ENCODE peak calls at places on chromosomes 13 and 19, in five cellular contexts. E, K, A, G and W are unnamed samples.

GRCh38 chr19:16369664-16370576 is 45.3 kb downstream of the KLF2 start:
- DNase-seq in E (no peak), K (no peak), A (no peak), G (no peak), W (no peak)

GRCh38 chr19:17576758-17577532 is 21.5 kb downstream of the COLGALT1 start:
- DNase-seq in K (no peak), G (peak), A (no peak), E (no peak), W (peak)

GRCh38 chr13:101152184-101152583 is 264.1 kb downstream of the NALCN start:
- DNase-seq in E (no peak), K (no peak), A (no peak), G (no peak), W (no peak)

GRCh38 chr19:42596391-42597071 is 1.8 kb upstream of the CEACAM8 start:
- DNase-seq in E (no peak), K (peak), G (peak), A (no peak), W (peak)

GRCh38 chr13:97125810-97126738 is 96.1 kb upstream of the MBNL2 start:
- DNase-seq in E (no peak), A (no peak), K (peak), G (no peak), W (peak)

GRCh38 chr13:80928241-80928640 is 587.3 kb upstream of the SPRY2 start:
- DNase-seq in E (no peak), A (no peak), K (no peak), G (no peak), W (no peak)

GRCh38 chr19:49879243-49879960 is 1.9 kb downstream of the TBC1D17 start:
- DNase-seq in E (no peak), G (no peak), K (no peak), A (no peak), W (peak)

GRCh38 chr19:38142176-38143035 is 81.6 kb downstream of the DPF1 start:
- DNase-seq in K (peak), E (no peak), A (peak), G (peak), W (peak)

GRCh38 chr13:112956516-112957294 is 12.3 kb upstream of the MCF2L start:
- DNase-seq in A (no peak), E (peak), K (no peak), G (peak), W (no peak)

GRCh38 chr13:63699948-63700347 is 2284.3 kb upstream of the PCDH20 start:
- DNase-seq in E (peak), A (no peak), G (no peak), K (no peak), W (no peak)

GRCh38 chr19:40609561-40610395 is 8.6 kb downstream of the LTBP4 start:
- DNase-seq in A (peak), G (peak), K (no peak), E (peak), W (peak)

GRCh38 chr13:54241719-54242118 is 1213.1 kb downstream of the OLFM4 start:
- DNase-seq in A (no peak), G (no peak), E (no peak), K (no peak), W (peak)

GRCh38 chr13:52999093-52999696 is 29.4 kb upstream of the OLFM4 start:
- DNase-seq in A (no peak), E (no peak), K (no peak), G (no peak), W (no peak)

GRCh38 chr19:12913871-12914690 is 5.0 kb downstream of the SYCE2 start:
- DNase-seq in G (peak), E (no peak), K (peak), A (no peak), W (no peak)

GRCh38 chr19:4506449-4507149 is 11.7 kb downstream of the PLIN4 start:
- DNase-seq in A (no peak), G (no peak), K (peak), E (no peak), W (peak)

GRCh38 chr13:80131204-80131603 is 209.7 kb downstream of the SPRY2 start:
- DNase-seq in E (peak), G (peak), K (peak), A (peak), W (no peak)

GRCh38 chr13:57629821-57630235 is 1.7 kb upstream of the PCDH17 start:
- DNase-seq in K (peak), G (peak), E (peak), A (peak), W (peak)

GRCh38 chr13:52782486-52783448 is 43.1 kb upstream of the CNMD start:
- DNase-seq in A (peak), E (no peak), G (no peak), K (no peak), W (no peak)

GRCh38 chr13:105527127-105527526 is 1008.3 kb downstream of the EFNB2 start:
- DNase-seq in E (no peak), G (no peak), K (no peak), A (no peak), W (no peak)

GRCh38 chr13:78777973-78778372 is 119.0 kb upstream of the OBI1 start:
- DNase-seq in A (no peak), K (no peak), E (no peak), G (no peak), W (no peak)

GRCh38 chr13:75704194-75704941 is 68.2 kb downstream of the LMO7 start:
- DNase-seq in A (no peak), E (no peak), K (peak), G (no peak), W (peak)

GRCh38 chr13:27446986-27447583 is 3.3 kb downstream of the MTIF3 start:
- DNase-seq in G (peak), K (no peak), E (no peak), A (no peak), W (no peak)

GRCh38 chr13:33543631-33544030 is 258.1 kb upstream of the STARD13 start:
- DNase-seq in K (peak), A (no peak), E (no peak), G (no peak), W (peak)

GRCh38 chr13:91544723-91545122 is 146.3 kb downstream of the GPC5 start:
- DNase-seq in K (no peak), A (no peak), E (no peak), G (no peak), W (no peak)

GRCh38 chr19:53577968-53578367 is 40.0 kb downstream of the ZNF331 start:
- DNase-seq in E (peak), G (no peak), A (no peak), K (no peak), W (no peak)

GRCh38 chr13:74574964-74575728 is 440.9 kb upstream of the KLF12 start:
- DNase-seq in G (no peak), E (no peak), A (no peak), K (no peak), W (no peak)

GRCh38 chr13:99962242-99962641 is 9.3 kb downstream of the ZIC5 start:
- DNase-seq in K (no peak), G (no peak), E (no peak), A (no peak), W (no peak)

GRCh38 chr13:99963832-99964339 is 7.7 kb downstream of the ZIC5 start:
- DNase-seq in A (no peak), K (no peak), E (no peak), G (no peak), W (no peak)

GRCh38 chr13:99959538-99960230 is 11.9 kb downstream of the ZIC5 start:
- DNase-seq in E (no peak), A (no peak), K (no peak), G (no peak), W (no peak)

GRCh38 chr13:99960663-99961440 is 10.7 kb downstream of the ZIC5 start:
- DNase-seq in A (no peak), K (no peak), E (no peak), G (no peak), W (no peak)

DNA sequence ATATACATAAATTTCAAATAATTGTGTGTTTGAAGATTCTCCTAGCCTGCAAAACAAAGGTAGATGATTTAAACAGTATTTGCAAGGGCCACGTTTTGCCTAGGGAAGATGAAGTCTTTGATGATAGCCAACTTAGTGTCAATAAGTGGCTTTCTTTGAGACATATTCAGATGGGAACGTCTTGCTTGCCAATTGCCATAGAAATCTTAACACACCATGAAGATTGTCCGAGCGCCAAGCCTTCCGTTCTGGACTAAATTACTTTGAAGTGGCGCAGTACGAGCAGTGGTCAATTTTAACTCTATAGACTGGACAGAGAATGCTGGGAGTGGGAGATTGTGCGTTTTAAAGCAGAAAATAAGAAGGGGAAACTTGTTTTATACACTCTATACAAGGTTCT is 9.9 kb downstream of the ZIC5 start:
- DNase-seq in A (no peak), K (no peak), G (no peak), E (no peak), W (no peak)
- H3K4me3 ChIP-seq in A (no peak), K (no peak), G (no peak), E (no peak), W (no peak)

GRCh38 chr13:72536668-72537399 is 190.6 kb downstream of the MZT1 start:
- DNase-seq in A (no peak), G (no peak), E (no peak), K (no peak), W (no peak)
- TF ChIP-seq CTCF in A (no peak), G (no peak), E (no peak), K (no peak), W (no peak)

GRCh38 chr13:102401305-102401704 is 543 bp downstream of the FGF14 start:
- DNase-seq in A (no peak), K (no peak), G (no peak), E (no peak), W (peak)
- H3K4me3 ChIP-seq in A (peak), K (no peak), G (no peak), E (peak), W (peak)

GRCh38 chr13:36850790-36851438 is 31.9 kb downstream of the RFXAP start:
- DNase-seq in A (no peak), G (no peak), K (peak), E (no peak), W (peak)

GRCh38 chr13:36847541-36848045 is 28.6 kb downstream of the RFXAP start:
- DNase-seq in E (no peak), A (no peak), K (no peak), G (no peak), W (no peak)

DNA sequence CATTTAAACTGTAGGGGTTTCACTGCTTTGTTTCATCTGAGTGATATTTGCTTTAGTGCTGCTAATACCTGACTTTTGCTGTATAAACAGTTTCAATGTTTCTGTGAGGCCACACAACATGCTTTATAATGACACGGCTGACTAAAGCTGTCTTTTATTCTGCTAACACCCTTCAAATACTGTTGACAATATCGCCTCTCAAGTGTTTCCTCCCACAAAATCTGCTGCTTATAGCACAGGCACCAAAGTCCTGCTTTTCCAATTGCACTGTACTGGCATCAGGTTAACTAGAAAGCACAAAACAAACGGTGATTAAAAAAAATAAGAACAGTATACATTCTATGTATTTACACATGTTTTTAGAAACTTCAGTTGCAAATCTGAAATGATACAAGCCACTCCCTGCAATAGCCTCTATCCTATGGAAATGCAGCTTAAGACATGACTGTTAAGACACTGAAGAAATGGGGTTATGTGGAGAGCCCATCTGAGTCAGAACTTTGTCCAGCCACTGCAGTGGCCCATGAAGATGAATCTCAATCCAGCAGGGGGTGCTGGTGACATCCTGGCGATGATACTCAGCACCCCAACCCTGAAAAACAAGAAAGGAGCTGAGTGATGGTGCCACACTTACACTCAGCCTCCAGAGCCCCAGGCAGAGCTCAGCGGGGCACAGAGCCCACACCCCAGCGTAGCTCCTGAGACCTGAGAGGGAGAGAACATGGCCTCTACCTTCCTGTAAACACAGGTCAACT is 29.4 kb downstream of the RFXAP start:
- DNase-seq in A (no peak), E (no peak), K (peak), G (no peak), W (peak)
- TF ChIP-seq CTCF in A (no peak), E (no peak), K (peak), G (no peak), W (peak)

GRCh38 chr13:85841427-85841826 is 42.2 kb upstream of the SLITRK6 start:
- DNase-seq in K (no peak), A (no peak), G (no peak), E (no peak), W (no peak)
- H3K4me3 ChIP-seq in K (no peak), A (no peak), G (no peak), E (no peak), W (no peak)

DNA sequence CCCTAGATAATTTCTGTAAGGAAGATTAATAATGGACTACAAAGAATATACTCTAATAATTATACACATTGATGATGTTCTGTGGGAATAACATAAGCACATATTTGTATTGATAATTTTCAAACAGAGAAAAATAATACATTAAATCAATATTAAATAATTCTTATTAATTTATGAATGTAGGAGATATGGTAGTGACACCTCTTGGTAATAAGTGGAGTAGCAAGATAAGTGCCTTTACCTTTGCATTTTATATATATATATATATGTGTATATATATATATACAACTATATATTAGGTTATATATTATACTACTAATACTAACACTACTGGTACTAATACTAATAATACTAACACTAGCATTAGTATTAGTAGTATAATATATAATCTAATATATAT is 905.8 kb downstream of the SLITRK1 start:
- DNase-seq in G (no peak), E (no peak), A (no peak), K (peak), W (peak)
- TF ChIP-seq CTCF in G (no peak), E (no peak), A (no peak), K (peak), W (no peak)

DNA sequence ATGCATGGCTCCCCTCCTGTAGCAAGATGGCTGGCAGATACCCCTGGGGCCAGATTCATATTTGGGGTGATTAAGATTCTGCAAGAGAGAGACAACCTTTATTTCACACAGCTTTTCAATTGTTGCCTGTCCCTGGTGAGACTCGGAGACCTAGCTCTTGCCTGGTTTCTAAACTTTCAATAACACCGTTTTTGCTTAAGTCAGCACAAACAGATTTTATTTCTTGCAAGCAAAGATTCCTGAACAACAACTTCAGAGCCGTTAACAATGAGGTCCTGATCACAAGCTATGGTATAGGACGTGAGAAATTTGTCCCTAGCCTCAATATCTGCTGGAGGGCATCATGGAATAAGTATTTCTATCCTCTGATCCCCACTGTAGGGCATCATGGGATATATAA is 2.9 kb upstream of the CADM4 start:
- DNase-seq in E (no peak), G (no peak), K (no peak), A (no peak), W (no peak)
- H3K4me3 ChIP-seq in E (no peak), G (no peak), K (no peak), A (no peak), W (no peak)

GRCh38 chr19:8686549-8686948 is 12.0 kb downstream of the ACTL9 start:
- DNase-seq in G (no peak), K (no peak), E (no peak), A (no peak), W (no peak)
- TF ChIP-seq CTCF in G (no peak), K (no peak), E (no peak), A (no peak), W (no peak)